ENCODE peak calls at places on chromosomes 6 and 20, in seven cellular contexts. Y is ELR; C is stimulated activated naive B cell treated with anti-CD40 and anti-IgM and Interleukin-4, amounts not matched to agents 10 μg/mL and 1 μg/mL and 100 μg/mL, for 72 hours; T is astrocyte of the cerebellum; V is stimulated activated CD8-positive, alpha-beta memory T cell treated with anti-CD3 and anti-CD28 coated beads, Interleukin-15, amount 100 ng/mL, for 24 hours; J is NCI-H2029 treated with DMSO at 0.1 percent for 48 hours; B is neural progenitor cell. F is an unnamed sample.

GRCh38 chr6:161001421-161001820 is 9.9 kb downstream of the MAP3K4 start:
- DNase-seq in J (peak), T (no peak), B (no peak), Y (no peak), V (no peak), C (no peak), F (no peak)

GRCh38 chr6:73797861-73798260 is 101.9 kb downstream of the CD109 start:
- DNase-seq in Y (peak), B (no peak), V (no peak), C (no peak), J (no peak), T (no peak), F (no peak)

GRCh38 chr20:54276577-54277169 is 68.8 kb downstream of the PFDN4 start:
- DNase-seq in B (no peak), C (no peak), Y (no peak), T (no peak), V (no peak), J (no peak), F (no peak)

GRCh38 chr20:52313335-52313963 is 121.9 kb upstream of the ZFP64 start:
- DNase-seq in Y (peak), V (no peak), B (peak), C (no peak), J (no peak), T (no peak), F (no peak)

GRCh38 chr6:55578537-55579363 is at the start of gene HMGCLL1:
- DNase-seq in V (no peak), J (no peak), B (peak), T (no peak), Y (peak), C (no peak), F (peak)

GRCh38 chr6:69308584-69308983 is 488.2 kb downstream of the LMBRD1 start:
- DNase-seq in T (no peak), J (no peak), B (no peak), V (no peak), Y (no peak), C (no peak), F (no peak)

GRCh38 chr6:9007062-9007461 is 571.7 kb upstream of the SLC35B3 start:
- DNase-seq in C (no peak), T (no peak), B (no peak), J (no peak), V (no peak), Y (no peak), F (no peak)

GRCh38 chr6:35013701-35014100 is 124.6 kb downstream of the ANKS1A start:
- DNase-seq in Y (no peak), B (no peak), T (no peak), C (no peak), J (no peak), V (no peak), F (no peak)

GRCh38 chr20:36543187-36544133 is 2.1 kb downstream of the MYL9 start:
- DNase-seq in C (no peak), V (no peak), J (no peak), B (no peak), Y (peak), T (no peak), F (no peak)

GRCh38 chr6:156599977-156600647 is 177.1 kb upstream of the ARID1B start:
- DNase-seq in J (no peak), C (no peak), V (no peak), Y (no peak), B (no peak), T (no peak), F (no peak)

GRCh38 chr6:4372866-4373265 is 237.5 kb upstream of the ECI2 start:
- DNase-seq in T (no peak), Y (no peak), C (peak), J (no peak), V (no peak), B (no peak), F (no peak)

GRCh38 chr6:105326838-105327745 is 75.8 kb downstream of the PREP start:
- DNase-seq in T (no peak), Y (peak), J (peak), B (no peak), V (no peak), C (no peak), F (no peak)

GRCh38 chr6:41197234-41197633 is 3.7 kb downstream of the TREML2 start:
- DNase-seq in B (no peak), T (no peak), J (no peak), V (no peak), Y (no peak), C (no peak), F (no peak)

GRCh38 chr6:11144393-11144829 is 32.9 kb upstream of the ERVFRD-1 start:
- DNase-seq in T (peak), V (peak), J (peak), C (peak), B (peak), Y (peak), F (peak)

GRCh38 chr6:18397701-18398100 is 10.6 kb downstream of the RNF144B start:
- DNase-seq in T (no peak), Y (no peak), V (no peak), C (no peak), J (no peak), B (no peak), F (no peak)

GRCh38 chr6:148750826-148751225 is 4.0 kb downstream of the UST start:
- DNase-seq in Y (no peak), J (no peak), C (no peak), T (no peak), V (no peak), B (no peak), F (no peak)

GRCh38 chr6:149129401-149130077 is 188.0 kb upstream of the TAB2 start:
- DNase-seq in Y (peak), T (no peak), C (peak), B (no peak), V (no peak), J (no peak), F (no peak)

GRCh38 chr20:58864346-58864745 is 11.8 kb downstream of the GNAS start:
- DNase-seq in C (no peak), T (no peak), B (no peak), Y (no peak), V (no peak), J (no peak), F (no peak)

GRCh38 chr6:74705451-74705850 is 500.4 kb downstream of the COL12A1 start:
- DNase-seq in B (no peak), T (no peak), J (no peak), C (no peak), Y (peak), V (no peak), F (no peak)

GRCh38 chr6:114747995-114748625 is 405.3 kb upstream of the HS3ST5 start:
- DNase-seq in Y (peak), V (no peak), J (peak), T (peak), B (peak), C (no peak), F (no peak)

GRCh38 chr6:144104488-144104887 is 9.1 kb upstream of the SF3B5 start:
- DNase-seq in C (no peak), B (no peak), Y (no peak), V (no peak), T (no peak), J (no peak), F (no peak)

GRCh38 chr6:99080191-99080590 is 132.4 kb upstream of the FBXL4 start:
- DNase-seq in C (no peak), T (no peak), J (peak), Y (no peak), V (no peak), B (no peak), F (no peak)

GRCh38 chr6:155541976-155542375 is 86.3 kb upstream of the NOX3 start:
- DNase-seq in J (no peak), T (no peak), Y (no peak), V (no peak), C (no peak), B (no peak), F (no peak)

GRCh38 chr6:97394160-97394748 is 111.2 kb upstream of the MMS22L start:
- DNase-seq in B (peak), V (no peak), Y (peak), C (peak), T (peak), J (peak), F (no peak)

GRCh38 chr6:161401910-161402309 is 128.0 kb upstream of the AGPAT4 start:
- DNase-seq in T (no peak), C (no peak), V (no peak), J (no peak), Y (no peak), B (no peak), F (no peak)

GRCh38 chr6:106702046-106702445 is 72.7 kb downstream of the QRSL1 start:
- DNase-seq in C (no peak), T (no peak), J (peak), Y (no peak), V (no peak), B (no peak), F (no peak)

GRCh38 chr6:142395266-142395665 is 93.5 kb downstream of the ADGRG6 start:
- DNase-seq in J (no peak), V (no peak), Y (no peak), C (no peak), T (no peak), B (no peak), F (no peak)